ENCODE peak calls at places on chromosomes 7 and 10, in seven cellular contexts. U, S, B, P, D, I and V are unnamed samples.

GRCh38 chr10:84634636-84635035 is 306.2 kb downstream of the CCSER2 start:
- DNase-seq in B (no peak), P (no peak), U (no peak), S (no peak), I (no peak), D (no peak), V (no peak)

GRCh38 chr10:102342462-102342861 is 53.0 kb upstream of the NFKB2 start:
- DNase-seq in D (no peak), S (no peak), U (no peak), I (no peak), B (no peak), P (no peak), V (no peak)

GRCh38 chr10:62005687-62006086 is 104.2 kb downstream of the ARID5B start:
- DNase-seq in D (no peak), I (no peak), B (no peak), P (no peak), S (no peak), U (peak), V (no peak)

GRCh38 chr7:81430150-81430549 is 339.7 kb downstream of the HGF start:
- DNase-seq in S (no peak), P (no peak), I (no peak), D (no peak), B (no peak), U (no peak), V (no peak)

GRCh38 chr10:87092861-87093460 is 1.7 kb downstream of the GLUD1 start:
- DNase-seq in D (no peak), P (no peak), S (no peak), U (no peak), B (no peak), I (no peak), V (no peak)

GRCh38 chr7:22980422-22980821 is 33.5 kb downstream of the HYCC1 start:
- DNase-seq in I (no peak), U (no peak), P (no peak), B (no peak), S (peak), D (no peak), V (no peak)

GRCh38 chr10:24556746-24557742 is 166.6 kb downstream of the ARHGAP21 start:
- DNase-seq in S (peak), D (no peak), U (no peak), I (peak), B (no peak), P (no peak), V (no peak)

GRCh38 chr7:66296001-66296521 is 90.9 kb downstream of the TPST1 start:
- DNase-seq in P (no peak), D (no peak), S (no peak), I (no peak), U (no peak), B (no peak), V (no peak)

GRCh38 chr7:56188823-56189346 is 72.7 kb upstream of the NUPR2 start:
- DNase-seq in B (no peak), I (no peak), D (no peak), P (no peak), S (no peak), U (no peak), V (no peak)

GRCh38 chr10:95247200-95247880 is 43.5 kb downstream of the PDLIM1 start:
- DNase-seq in S (peak), B (no peak), U (no peak), I (peak), P (no peak), D (no peak), V (no peak)

GRCh38 chr7:96026006-96026405 is 253.7 kb downstream of the DYNC1I1 start:
- DNase-seq in D (no peak), I (no peak), P (no peak), B (no peak), U (no peak), S (no peak), V (no peak)

GRCh38 chr7:41977165-41977651 is 259.8 kb downstream of the GLI3 start:
- DNase-seq in B (no peak), I (peak), D (no peak), U (no peak), P (no peak), S (no peak), V (no peak)

GRCh38 chr10:63363951-63364350 is 101.8 kb downstream of the JMJD1C start:
- DNase-seq in I (no peak), D (no peak), S (no peak), B (no peak), U (no peak), P (no peak), V (no peak)

GRCh38 chr7:140298213-140298612 is 100.1 kb downstream of the SLC37A3 start:
- DNase-seq in D (no peak), I (no peak), P (no peak), B (no peak), U (no peak), S (no peak), V (no peak)

GRCh38 chr7:99791021-99791420 is 7.0 kb upstream of the CYP3A4 start:
- DNase-seq in S (no peak), P (no peak), I (no peak), D (no peak), U (no peak), B (no peak), V (no peak)

GRCh38 chr10:48444266-48444665 is 137.8 kb downstream of the MAPK8 start:
- DNase-seq in U (no peak), P (no peak), S (no peak), I (no peak), D (no peak), B (no peak), V (no peak)

GRCh38 chr10:133237241-133238065 is at the start of gene VENTX:
- DNase-seq in I (no peak), S (no peak), U (no peak), D (no peak), P (no peak), B (no peak), V (no peak)

GRCh38 chr7:47262881-47263280 is 319.0 kb downstream of the TNS3 start:
- DNase-seq in S (no peak), D (no peak), I (no peak), U (no peak), B (no peak), P (no peak), V (no peak)

GRCh38 chr10:21724695-21725371 is 190.8 kb downstream of the MLLT10 start:
- DNase-seq in I (peak), B (peak), U (peak), S (peak), P (peak), D (no peak), V (peak)

GRCh38 chr7:131600578-131600977 is 44.1 kb upstream of the PODXL start:
- DNase-seq in S (no peak), D (no peak), B (no peak), U (no peak), I (no peak), P (no peak), V (peak)

GRCh38 chr10:27890971-27891370 is 107.9 kb downstream of the ODAD2 start:
- DNase-seq in B (no peak), S (no peak), U (no peak), I (no peak), D (no peak), P (no peak), V (no peak)

GRCh38 chr10:71462642-71462935 is 65.9 kb downstream of the CDH23 start:
- DNase-seq in B (no peak), S (no peak), D (no peak), I (no peak), P (no peak), U (no peak), V (no peak)

GRCh38 chr7:155289107-155289506 is 8.6 kb upstream of the INSIG1 start:
- DNase-seq in I (no peak), B (no peak), P (no peak), D (no peak), U (no peak), S (no peak), V (no peak)

GRCh38 chr10:30782543-30783461 is 153.2 kb upstream of the LYZL2 start:
- DNase-seq in U (no peak), I (no peak), D (no peak), P (peak), S (peak), B (peak), V (no peak)

GRCh38 chr7:28608766-28609165 is 196.4 kb downstream of the CREB5 start:
- DNase-seq in I (no peak), B (no peak), D (no peak), P (no peak), U (no peak), S (no peak), V (no peak)

GRCh38 chr7:55073051-55073511 is 54.3 kb downstream of the EGFR start:
- DNase-seq in P (no peak), B (no peak), D (no peak), I (no peak), S (no peak), U (no peak), V (no peak)

GRCh38 chr10:642186-642890 is 47.1 kb downstream of the DIP2C start:
- DNase-seq in P (no peak), B (no peak), U (no peak), I (no peak), S (no peak), D (no peak), V (no peak)

GRCh38 chr10:102537367-102537766 is 33.6 kb downstream of the SUFU start:
- DNase-seq in P (no peak), B (no peak), I (no peak), U (no peak), D (no peak), S (no peak), V (no peak)

GRCh38 chr7:24830440-24831050 is 73.3 kb upstream of the GSDME start:
- DNase-seq in S (no peak), I (no peak), P (no peak), D (no peak), B (no peak), U (no peak), V (no peak)

GRCh38 chr10:122515588-122516231 is 44.8 kb upstream of the DMBT1 start:
- DNase-seq in U (no peak), D (peak), B (no peak), I (no peak), S (no peak), P (no peak), V (no peak)

GRCh38 chr7:120550494-120551048 is 277.6 kb downstream of the KCND2 start:
- DNase-seq in D (no peak), I (no peak), U (no peak), B (no peak), P (peak), S (no peak), V (no peak)

GRCh38 chr10:26440091-26440445 is 1.9 kb downstream of the APBB1IP start:
- DNase-seq in U (no peak), B (no peak), P (no peak), I (no peak), D (no peak), S (no peak), V (no peak)

GRCh38 chr10:20745556-20745955 is 151.6 kb downstream of the NEBL start:
- DNase-seq in S (no peak), B (no peak), I (no peak), D (no peak), P (no peak), U (no peak), V (no peak)

GRCh38 chr10:116866066-116866465 is 16.8 kb downstream of the ENO4 start:
- DNase-seq in S (no peak), D (no peak), U (no peak), I (no peak), B (no peak), P (no peak), V (no peak)